ENCODE peak calls at places on chromosomes 12 and 14, in four cellular contexts. B is H1, V is H9, Y is mesenchymal stem cell. G is an unnamed sample.

GRCh38 chr14:59126714-59127436 is 61.6 kb upstream of the DAAM1 start:
- DNase-seq in B (no peak), V (no peak), Y (peak), G (peak)

GRCh38 chr14:100589071-100589759 is 2.0 kb upstream of the BEGAIN start:
- DNase-seq in B (no peak), V (no peak), Y (no peak), G (no peak)

GRCh38 chr14:31934767-31935266 is 142.3 kb upstream of the ARHGAP5 start:
- DNase-seq in B (no peak), V (peak), Y (peak), G (no peak)

GRCh38 chr14:96811265-96811664 is 14.1 kb downstream of the VRK1 start:
- DNase-seq in B (no peak), V (no peak), Y (no peak), G (no peak)

GRCh38 chr12:132157733-132158409 is 13.6 kb downstream of the NOC4L start:
- DNase-seq in B (no peak), V (no peak), Y (no peak), G (no peak)

GRCh38 chr14:23538785-23539184 is 12.8 kb downstream of the ZFHX2 start:
- DNase-seq in B (no peak), V (peak), Y (no peak), G (no peak)

GRCh38 chr12:92561543-92561899 is 141.3 kb upstream of the PLEKHG7 start:
- DNase-seq in B (no peak), V (no peak), Y (peak), G (no peak)

GRCh38 chr12:93851245-93851665 is 174.1 kb downstream of the CRADD start:
- DNase-seq in B (no peak), V (no peak), Y (no peak), G (no peak)

GRCh38 chr12:94025730-94026129 is 122.6 kb upstream of the PLXNC1 start:
- DNase-seq in B (no peak), V (no peak), Y (no peak), G (no peak)

GRCh38 chr14:36390718-36391117 is 70.3 kb upstream of the MBIP start:
- DNase-seq in B (no peak), V (no peak), Y (no peak), G (no peak)

GRCh38 chr12:57834086-57834876 is 12.2 kb downstream of the CTDSP2 start:
- DNase-seq in B (no peak), V (no peak), Y (no peak), G (no peak)

GRCh38 chr14:76705214-76705613 is 56.1 kb upstream of the VASH1 start:
- DNase-seq in B (no peak), V (no peak), Y (no peak), G (no peak)

GRCh38 chr12:31773867-31774266 is 45.0 kb upstream of the AMN1 start:
- DNase-seq in B (no peak), V (no peak), Y (no peak), G (no peak)

GRCh38 chr14:95362180-95362494 is 42.4 kb upstream of the CLMN start:
- DNase-seq in B (no peak), V (peak), Y (no peak), G (no peak)

GRCh38 chr14:88452231-88452630 is 66.8 kb downstream of the SPATA7 start:
- DNase-seq in B (no peak), V (no peak), Y (no peak), G (no peak)

GRCh38 chr14:89004195-89004594 is 179.7 kb downstream of the TTC8 start:
- DNase-seq in B (no peak), V (no peak), Y (peak), G (no peak)

GRCh38 chr14:101980700-101981099 is 16.3 kb downstream of the DYNC1H1 start:
- DNase-seq in B (no peak), V (no peak), Y (peak), G (no peak)

GRCh38 chr14:56810850-56811595 is 744 bp upstream of the OTX2 start:
- DNase-seq in B (no peak), V (peak), Y (no peak), G (no peak)

GRCh38 chr14:69274321-69274720 is 14.4 kb downstream of the GALNT16 start:
- DNase-seq in B (no peak), V (no peak), Y (no peak), G (no peak)

GRCh38 chr12:1869145-1869544 is 48.8 kb downstream of the LRTM2 start:
- DNase-seq in B (no peak), V (peak), Y (no peak), G (no peak)

GRCh38 chr12:131864469-131864868 is 30.0 kb upstream of the ULK1 start:
- DNase-seq in B (no peak), V (no peak), Y (no peak), G (no peak)

GRCh38 chr12:85029456-85029855 is 6.6 kb downstream of the TSPAN19 start:
- DNase-seq in B (no peak), V (no peak), Y (peak), G (no peak)

GRCh38 chr12:75699728-75700496 is 188.5 kb upstream of the KRR1 start:
- DNase-seq in B (no peak), V (no peak), Y (no peak), G (no peak)

GRCh38 chr12:113838896-113839295 is 127.2 kb downstream of the RBM19 start:
- DNase-seq in B (no peak), V (no peak), Y (no peak), G (no peak)

GRCh38 chr12:113841786-113842185 is 124.3 kb downstream of the RBM19 start:
- DNase-seq in B (no peak), V (no peak), Y (no peak), G (no peak)

GRCh38 chr12:113842699-113843098 is 123.4 kb downstream of the RBM19 start:
- DNase-seq in B (no peak), V (no peak), Y (no peak), G (no peak)

GRCh38 chr12:113837528-113838296 is 128.4 kb downstream of the RBM19 start:
- DNase-seq in B (no peak), V (no peak), Y (no peak), G (no peak)

GRCh38 chr12:113840401-113841042 is 125.6 kb downstream of the RBM19 start:
- DNase-seq in B (no peak), V (no peak), Y (no peak), G (no peak)
- H2BK12ac ChIP-seq in B (peak), V (no peak), Y (peak), G (peak)

GRCh38 chr14:99575043-99576023 is 28.7 kb downstream of the CCDC85C start:
- DNase-seq in B (no peak), V (no peak), Y (no peak), G (no peak)

GRCh38 chr14:99578541-99579044 is 25.4 kb downstream of the CCDC85C start:
- DNase-seq in B (no peak), V (no peak), Y (no peak), G (no peak)

GRCh38 chr14:99574099-99574880 is 29.7 kb downstream of the CCDC85C start:
- DNase-seq in B (peak), V (peak), Y (peak), G (peak)

GRCh38 chr14:99576761-99577705 is 27.0 kb downstream of the CCDC85C start:
- DNase-seq in B (no peak), V (no peak), Y (no peak), G (no peak)

DNA sequence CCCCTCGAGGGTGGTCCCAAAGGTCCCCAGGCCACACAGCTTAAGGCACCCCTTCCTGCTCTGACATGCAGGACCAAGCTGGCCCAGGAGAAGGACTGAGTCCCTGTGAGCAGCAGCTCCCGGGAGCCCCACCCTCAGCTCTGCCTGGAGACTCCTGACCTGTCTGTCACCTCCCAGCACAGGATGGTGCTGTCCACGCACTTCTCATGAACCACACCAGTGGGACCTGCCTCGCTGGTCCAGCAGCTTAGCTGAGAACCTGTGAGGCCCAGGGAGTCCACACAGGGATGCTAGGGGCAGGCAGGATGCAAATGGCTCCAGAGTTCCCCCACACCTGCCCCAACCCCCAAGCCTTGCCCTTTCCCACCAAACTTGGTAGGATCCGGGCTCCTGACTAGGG is 27.7 kb downstream of the CCDC85C start:
- DNase-seq in B (no peak), V (no peak), Y (no peak), G (no peak)
- H2BK15ac ChIP-seq in B (peak), V (no peak), Y (no peak), G (no peak)

DNA sequence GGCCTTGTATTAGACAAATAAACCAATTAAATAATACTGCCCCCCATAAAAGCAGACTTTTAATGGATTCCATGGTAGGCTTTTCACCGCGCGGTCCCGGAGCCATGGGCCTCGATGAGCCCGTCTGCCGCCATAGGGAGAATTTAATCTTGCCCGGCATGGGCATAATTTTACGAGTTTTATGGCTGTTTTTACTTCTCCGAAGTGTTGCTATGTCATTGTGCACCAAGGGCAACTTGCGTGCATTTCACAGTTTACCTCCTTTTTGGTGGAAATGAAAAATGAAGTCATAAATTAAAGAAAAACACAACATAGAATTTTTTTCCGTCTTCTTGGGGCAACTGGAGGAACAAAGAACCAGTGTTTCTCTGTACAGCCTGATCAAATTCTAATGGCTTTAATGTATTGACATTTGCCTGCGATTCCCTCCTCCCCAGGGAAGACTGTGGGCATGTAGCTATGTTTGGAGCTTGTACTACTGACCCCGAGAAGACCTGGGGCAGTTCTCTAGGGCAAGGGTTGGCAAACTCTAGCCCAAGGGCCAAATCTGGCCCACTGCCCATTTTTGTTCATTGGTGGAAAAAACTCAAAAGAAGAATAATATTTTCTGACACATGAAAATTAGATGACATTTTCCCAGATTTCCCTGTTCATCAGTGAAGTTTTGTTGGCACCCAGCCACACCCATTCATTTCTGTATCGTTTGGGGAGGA is 142.7 kb downstream of the CHST11 start:
- DNase-seq in B (no peak), V (no peak), Y (no peak), G (no peak)
- H2BK12ac ChIP-seq in B (no peak), V (no peak), Y (peak), G (no peak)

GRCh38 chr14:92786427-92786756 is 7.7 kb upstream of the GOLGA5 start:
- DNase-seq in B (no peak), V (no peak), Y (no peak), G (no peak)
- H2BK15ac ChIP-seq in B (no peak), V (no peak), Y (no peak), G (no peak)

DNA sequence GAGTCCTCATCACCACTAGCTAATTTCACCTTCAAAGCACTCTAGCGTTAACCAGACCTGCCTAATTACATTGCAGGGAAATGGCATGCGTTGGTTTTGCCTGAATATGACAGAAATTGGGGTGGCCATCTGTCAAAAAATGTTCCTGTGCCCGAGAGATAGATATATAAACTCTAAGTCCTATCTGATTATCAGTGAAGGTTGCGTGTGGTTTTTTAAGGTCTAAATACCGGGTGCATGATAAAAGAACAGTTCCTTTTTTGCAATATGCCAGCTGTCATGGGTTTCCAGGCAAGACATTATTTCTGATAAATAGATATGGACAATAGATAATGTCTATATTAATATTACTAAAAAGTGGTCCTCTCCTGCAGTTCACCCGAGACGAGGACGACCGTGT is 48.3 kb downstream of the SPRING1 start:
- DNase-seq in B (no peak), V (no peak), Y (no peak), G (no peak)
- H2BK12ac ChIP-seq in B (no peak), V (no peak), Y (no peak), G (no peak)

DNA sequence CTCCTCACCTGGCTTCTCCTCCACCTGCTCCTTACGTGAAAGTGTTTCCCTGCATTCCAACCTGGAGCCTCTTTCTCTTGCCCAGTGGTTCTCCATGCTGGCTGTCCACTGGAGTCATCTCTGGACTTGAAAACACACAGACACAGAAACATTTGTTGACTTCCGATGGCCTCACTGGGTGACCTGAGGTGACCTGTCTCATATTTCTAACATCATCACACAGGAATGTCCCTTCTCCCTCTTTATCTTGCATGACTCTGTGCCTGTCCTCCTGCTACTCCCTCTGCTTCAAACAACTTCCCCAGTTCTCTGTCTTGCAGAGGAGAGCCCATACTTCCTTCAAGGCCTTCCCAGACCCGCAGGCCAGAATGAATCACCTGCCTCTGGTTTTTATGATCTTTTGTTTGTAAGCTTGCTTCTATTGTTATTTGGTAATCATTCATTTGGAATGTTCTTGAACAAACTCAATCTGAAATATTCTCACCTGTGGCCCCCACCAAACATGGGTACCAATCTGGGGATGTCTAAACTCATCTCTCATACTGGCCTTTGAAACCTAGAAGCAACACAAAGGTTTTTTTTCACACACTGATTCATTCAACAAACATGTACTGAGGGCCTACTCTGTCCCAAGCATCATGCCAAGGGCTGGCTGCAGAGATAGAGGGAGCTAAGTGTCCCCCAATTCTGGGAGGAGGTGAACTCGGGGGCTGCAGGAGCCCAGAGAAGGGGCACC is 9.7 kb upstream of the RIN3 start:
- DNase-seq in B (no peak), V (no peak), Y (peak), G (no peak)
- H2BK15ac ChIP-seq in B (no peak), V (no peak), Y (no peak), G (no peak)

GRCh38 chr12:46371718-46372130 is 849 bp downstream of the SLC38A2 start:
- DNase-seq in B (no peak), V (no peak), Y (peak), G (no peak)
- H2BK12ac ChIP-seq in B (peak), V (no peak), Y (peak), G (no peak)

GRCh38 chr12:65622056-65622455 is 202.2 kb upstream of the HMGA2 start:
- DNase-seq in B (no peak), V (no peak), Y (no peak), G (no peak)
- H2BK15ac ChIP-seq in B (no peak), V (peak), Y (no peak), G (no peak)

G was measured in neuronal stem cell.